ENCODE peak calls at places on chromosomes 6 and 20, in four cellular contexts. J is HCT116, Y is endothelial cell of umbilical vein, Z is A549. K is an unnamed sample.

GRCh38 chr6:143337201-143337949 is 113.1 kb downstream of the ADAT2 start:
- DNase-seq in J (peak; percentile 18), Y (peak; percentile 31), Z (peak; percentile 37), K (peak; percentile 68)

GRCh38 chr6:53041356-53041755 is 23.8 kb upstream of the FBXO9 start:
- DNase-seq in J (no peak), Y (no peak), Z (no peak), K (no peak)

GRCh38 chr6:70479236-70479635 is 65.9 kb downstream of the FAM135A start:
- DNase-seq in J (no peak), Y (peak; percentile 19), Z (no peak), K (no peak)

GRCh38 chr20:16719421-16719820 is 10.4 kb upstream of the SNRPB2 start:
- DNase-seq in J (no peak), Y (no peak), Z (no peak), K (no peak)

GRCh38 chr6:128168244-128168643 is 267.4 kb upstream of the THEMIS start:
- DNase-seq in J (no peak), Y (no peak), Z (no peak), K (no peak)

GRCh38 chr6:156697224-156697623 is 80.0 kb upstream of the ARID1B start:
- DNase-seq in J (no peak), Y (no peak), Z (no peak), K (no peak)

GRCh38 chr6:37027036-37027720 is 21.7 kb downstream of the FGD2 start:
- DNase-seq in J (no peak), Y (no peak), Z (no peak), K (no peak)

GRCh38 chr6:95420792-95421191 is 156.5 kb upstream of the MANEA start:
- DNase-seq in J (no peak), Y (no peak), Z (no peak), K (no peak)

GRCh38 chr6:12203001-12203400 is 87.2 kb upstream of the EDN1 start:
- DNase-seq in J (no peak), Y (peak; percentile 14), Z (peak; percentile 57), K (no peak)

GRCh38 chr6:16769131-16769985 is 8.1 kb upstream of the ATXN1 start:
- DNase-seq in J (peak; percentile 84), Y (peak; percentile 91), Z (peak; percentile 91), K (peak; percentile 84)

GRCh38 chr6:168385380-168385779 is 55.6 kb upstream of the SMOC2 start:
- DNase-seq in J (no peak), Y (no peak), Z (no peak), K (no peak)

GRCh38 chr6:167420858-167421766 is 96.2 kb downstream of the TTLL2 start:
- DNase-seq in J (no peak), Y (no peak), Z (peak; percentile 22), K (peak; percentile 81)

GRCh38 chr6:40164345-40164755 is 230.1 kb upstream of the MOCS1 start:
- DNase-seq in J (no peak), Y (no peak), Z (peak; percentile 29), K (peak; percentile 7)

GRCh38 chr20:2141592-2142575 is 40.3 kb downstream of the STK35 start:
- DNase-seq in J (no peak), Y (no peak), Z (no peak), K (no peak)

GRCh38 chr6:96186094-96186493 is 170.3 kb downstream of the FUT9 start:
- DNase-seq in J (no peak), Y (no peak), Z (no peak), K (no peak)

GRCh38 chr20:24964518-24964838 is 15.4 kb downstream of the CST7 start:
- DNase-seq in J (no peak), Y (no peak), Z (no peak), K (no peak)

GRCh38 chr6:12331951-12332749 is 42.0 kb downstream of the EDN1 start:
- DNase-seq in J (no peak), Y (no peak), Z (peak; percentile 99), K (no peak)

GRCh38 chr20:38751360-38751976 is 3.2 kb downstream of the ACTR5 start:
- DNase-seq in J (peak; percentile 27), Y (peak; percentile 70), Z (peak; percentile 52), K (no peak)

GRCh38 chr6:29924731-29925130 is 17.6 kb upstream of the HLA-A start:
- DNase-seq in J (peak; percentile 51), Y (no peak), Z (no peak), K (no peak)

GRCh38 chr6:142303191-142303564 is 1.4 kb downstream of the ADGRG6 start:
- DNase-seq in J (no peak), Y (no peak), Z (no peak), K (no peak)

GRCh38 chr6:36445651-36446050 is 2.9 kb downstream of the KCTD20 start:
- DNase-seq in J (no peak), Y (peak; percentile 12), Z (no peak), K (no peak)

GRCh38 chr20:4415281-4415680 is 306.4 kb upstream of the PRND start:
- DNase-seq in J (no peak), Y (no peak), Z (no peak), K (no peak)

GRCh38 chr20:57459897-57460663 is 64.9 kb downstream of the CTCFL start:
- DNase-seq in J (no peak), Y (no peak), Z (no peak), K (no peak)

GRCh38 chr20:21139881-21140566 is 14.1 kb downstream of the KIZ start:
- DNase-seq in J (no peak), Y (no peak), Z (no peak), K (no peak)

GRCh38 chr6:2876210-2877056 is 26.7 kb downstream of the SERPINB9 start:
- DNase-seq in J (peak; percentile 58), Y (peak; percentile 98), Z (peak; percentile 86), K (peak; percentile 92)
- TF ChIP-seq POLR2A in J (no peak), Y (peak; percentile 55), Z (peak; percentile 23), K (no peak)

GRCh38 chr6:9520417-9521151 is 894.3 kb downstream of the TFAP2A start:
- DNase-seq in J (peak; percentile 35), Y (peak; percentile 88), Z (peak; percentile 16), K (no peak)
- TF ChIP-seq POLR2A in J (no peak), Y (no peak), Z (no peak), K (no peak)

GRCh38 chr6:43264599-43264998 is 21.3 kb downstream of the TTBK1 start:
- DNase-seq in J (no peak), Y (no peak), Z (no peak), K (no peak)

GRCh38 chr6:43267619-43268347 is 24.5 kb downstream of the TTBK1 start:
- DNase-seq in J (no peak), Y (no peak), Z (no peak), K (no peak)

GRCh38 chr6:43262780-43263313 is 19.6 kb downstream of the TTBK1 start:
- DNase-seq in J (no peak), Y (no peak), Z (no peak), K (no peak)

GRCh38 chr6:43263314-43264178 is 20.3 kb downstream of the TTBK1 start:
- DNase-seq in J (peak; percentile 51), Y (peak; percentile 48), Z (peak; percentile 74), K (peak; percentile 70)

GRCh38 chr6:43265564-43265963 is 22.3 kb downstream of the TTBK1 start:
- DNase-seq in J (no peak), Y (no peak), Z (no peak), K (no peak)
- TF ChIP-seq POLR2A in J (no peak), Y (no peak), Z (no peak), K (no peak)

GRCh38 chr6:43769526-43770416 is at the start of gene VEGFA:
- DNase-seq in J (peak; percentile 68), Y (peak; percentile 86), Z (peak; percentile 85), K (peak; percentile 92)
- TF ChIP-seq POLR2A in J (peak; percentile 98), Y (peak; percentile 33), Z (peak; percentile 92), K (no peak)

K was measured in upper lobe of left lung.